ENCODE peak calls at places on chromosomes 2 and 18, in four cellular contexts. A, H, P and I are unnamed samples.

GRCh38 chr2:188444106-188444835 is 152.6 kb downstream of the GULP1 start:
- DNase-seq in A (no peak), H (peak; percentile 30), P (no peak), I (no peak)

GRCh38 chr2:72813841-72814240 is 12.0 kb downstream of the EXOC6B start:
- DNase-seq in A (no peak), H (peak; percentile 52), P (no peak), I (no peak)

GRCh38 chr2:11241804-11242203 is 86.5 kb downstream of the SLC66A3 start:
- DNase-seq in A (no peak), H (no peak), P (no peak), I (no peak)

GRCh38 chr2:19377717-19378116 is 19.3 kb upstream of the OSR1 start:
- DNase-seq in A (no peak), H (no peak), P (no peak), I (no peak)

GRCh38 chr2:231367178-231367577 is 28.3 kb upstream of the B3GNT7 start:
- DNase-seq in A (no peak), H (no peak), P (no peak), I (no peak)

GRCh38 chr2:73112026-73112912 is 479 bp downstream of the RAB11FIP5 start:
- DNase-seq in A (peak; percentile 79), H (peak; percentile 49), P (no peak), I (peak; percentile 12)

GRCh38 chr2:132752421-132753206 is 82.6 kb upstream of the LYPD1 start:
- DNase-seq in A (no peak), H (no peak), P (no peak), I (no peak)

GRCh38 chr18:23037646-23038045 is 97.6 kb upstream of the CABLES1 start:
- DNase-seq in A (no peak), H (no peak), P (no peak), I (no peak)

GRCh38 chr2:219277703-219278654 is 1.2 kb upstream of the DNAJB2 start:
- DNase-seq in A (peak; percentile 83), H (peak; percentile 80), P (no peak), I (peak; percentile 54)

GRCh38 chr2:86765308-86765695 is 25.4 kb downstream of the CD8A start:
- DNase-seq in A (no peak), H (no peak), P (no peak), I (no peak)

GRCh38 chr2:149192425-149192824 is 138.0 kb upstream of the LYPD6 start:
- DNase-seq in A (no peak), H (no peak), P (no peak), I (no peak)

GRCh38 chr18:57595347-57595746 is 8.8 kb upstream of the FECH start:
- DNase-seq in A (peak; percentile 63), H (no peak), P (no peak), I (no peak)

GRCh38 chr2:142104134-142104758 is 26.6 kb downstream of the LRP1B start:
- DNase-seq in A (no peak), H (no peak), P (no peak), I (no peak)

GRCh38 chr2:234583331-234583730 is 86.5 kb upstream of the ARL4C start:
- DNase-seq in A (no peak), H (no peak), P (no peak), I (no peak)

GRCh38 chr2:11995381-11995947 is 249.0 kb downstream of the LPIN1 start:
- DNase-seq in A (no peak), H (peak; percentile 47), P (no peak), I (no peak)

DNA sequence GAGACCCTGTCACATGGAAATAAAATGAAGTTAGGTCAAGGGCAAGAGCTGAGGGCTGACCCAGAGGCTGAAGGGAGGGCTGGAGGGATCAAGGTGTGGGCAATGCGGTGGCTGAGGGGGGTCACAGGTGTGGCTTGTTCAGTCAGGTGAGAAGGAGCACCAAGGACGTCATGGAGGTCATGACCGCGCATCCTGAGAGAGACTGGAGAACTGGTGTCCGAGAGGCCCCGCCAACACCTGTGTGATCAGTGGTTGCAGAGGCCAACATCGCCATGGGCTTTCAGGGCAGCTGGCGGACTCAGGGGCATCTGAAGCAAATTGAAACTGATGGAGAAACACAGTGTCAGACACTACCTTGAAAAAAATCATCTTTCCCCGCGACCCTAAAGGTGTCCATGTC is 13.0 kb downstream of the TOGARAM2 start:
- DNase-seq in A (no peak), H (no peak), P (no peak), I (no peak)
- H3K4me2 ChIP-seq in A (no peak overlapping the region), H (no peak overlapping the region), P (peak overlapping the region; percentile 13), I (no peak overlapping the region)

DNA sequence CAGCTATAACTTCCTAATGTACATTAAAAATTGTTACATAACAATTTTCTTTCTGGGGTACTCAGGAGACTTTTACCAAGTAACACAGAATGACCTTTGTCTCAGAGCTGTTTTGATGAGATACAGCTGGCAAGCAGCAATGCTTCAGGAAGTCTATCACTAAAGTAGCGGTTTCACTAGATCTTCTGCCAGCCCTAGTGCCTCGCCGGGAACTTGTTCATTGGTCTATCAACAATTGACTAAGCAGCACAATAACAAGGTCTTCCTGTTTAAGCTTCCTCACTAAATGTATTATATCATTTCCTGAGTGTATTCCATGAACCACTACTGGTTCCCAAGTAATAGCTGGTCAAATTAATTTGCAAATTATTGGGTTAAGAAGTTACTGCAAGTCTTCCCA is 69.2 kb downstream of the TRIP12 start:
- DNase-seq in A (no peak), H (peak; percentile 87), P (no peak), I (no peak)
- H3K36me3 ChIP-seq in A (no peaks in the 10 kb centered on the region), H (peaks cover 13% of the 10 kb centered on the region), P (no peaks in the 10 kb centered on the region), I (peaks cover 2% of the 10 kb centered on the region)

GRCh38 chr2:32858713-32859112 is 88.0 kb upstream of the LTBP1 start:
- DNase-seq in A (no peak), H (no peak), P (no peak), I (no peak)
- H3K4me2 ChIP-seq in A (no peak overlapping the region), H (no peak overlapping the region), P (no peak overlapping the region), I (no peak overlapping the region)

DNA sequence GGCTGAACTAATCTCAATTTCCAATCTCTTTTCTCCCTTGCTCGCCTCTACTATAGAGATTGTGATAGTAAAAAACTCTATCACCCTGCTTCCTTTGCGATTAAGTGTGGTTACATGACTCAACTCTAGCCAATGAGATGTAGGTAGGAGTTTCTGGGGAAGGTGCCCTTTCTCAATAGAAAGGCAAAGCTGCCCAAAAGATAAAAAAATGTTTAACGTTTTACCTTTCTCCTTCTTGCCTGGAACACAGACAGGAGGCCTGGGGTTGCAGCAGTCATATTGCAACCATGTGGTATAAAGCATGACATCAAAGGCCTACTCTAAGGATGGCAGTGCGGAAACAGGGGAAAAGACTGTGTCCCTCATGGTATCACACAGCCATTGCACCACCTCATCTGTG is 31.5 kb downstream of the TMEM37 start:
- DNase-seq in A (no peak), H (no peak), P (no peak), I (no peak)
- H3K36me3 ChIP-seq in A (no peaks in the 10 kb centered on the region), H (no peaks in the 10 kb centered on the region), P (no peaks in the 10 kb centered on the region), I (no peaks in the 10 kb centered on the region)

GRCh38 chr18:66724664-66725356 is 120.9 kb upstream of the CDH19 start:
- DNase-seq in A (no peak), H (no peak), P (no peak), I (no peak)
- H3K4me2 ChIP-seq in A (no peak overlapping the region), H (no peak overlapping the region), P (no peak overlapping the region), I (no peak overlapping the region)

GRCh38 chr18:79706658-79707057 is 27.1 kb downstream of the CTDP1 start:
- DNase-seq in A (no peak), H (no peak), P (no peak), I (no peak)

GRCh38 chr18:79707671-79708070 is 28.1 kb downstream of the CTDP1 start:
- DNase-seq in A (no peak), H (no peak), P (no peak), I (no peak)

GRCh38 chr18:79708412-79708811 is 28.8 kb downstream of the CTDP1 start:
- DNase-seq in A (no peak), H (no peak), P (no peak), I (no peak)

GRCh38 chr18:79706006-79706405 is 26.4 kb downstream of the CTDP1 start:
- DNase-seq in A (no peak), H (no peak), P (no peak), I (no peak)

GRCh38 chr18:79707239-79707638 is 27.6 kb downstream of the CTDP1 start:
- DNase-seq in A (no peak), H (no peak), P (no peak), I (no peak)
- H3K36me3 ChIP-seq in A (no peaks in the 10 kb centered on the region), H (peaks cover 55% of the 10 kb centered on the region), P (peaks cover 14% of the 10 kb centered on the region), I (peaks cover 4% of the 10 kb centered on the region)

GRCh38 chr2:150286730-150287362 is 200.6 kb downstream of the RND3 start:
- DNase-seq in A (no peak), H (peak; percentile 33), P (no peak), I (no peak)
- H3K4me2 ChIP-seq in A (no peak overlapping the region), H (no peak overlapping the region), P (peak overlapping the region; percentile 18), I (no peak overlapping the region)

GRCh38 chr2:178993788-178994187 is 56.1 kb downstream of the CCDC141 start:
- DNase-seq in A (no peak), H (no peak), P (no peak), I (no peak)
- H3K36me3 ChIP-seq in A (no peaks in the 10 kb centered on the region), H (no peaks in the 10 kb centered on the region), P (no peaks in the 10 kb centered on the region), I (no peaks in the 10 kb centered on the region)

GRCh38 chr2:61759718-61760117 is 94.1 kb downstream of the FAM161A start:
- DNase-seq in A (no peak), H (peak; percentile 88), P (no peak), I (no peak)

GRCh38 chr2:61763605-61764034 is 90.2 kb downstream of the FAM161A start:
- DNase-seq in A (peak; percentile 82), H (peak; percentile 89), P (no peak), I (peak; percentile 85)

GRCh38 chr2:61758159-61758558 is 95.7 kb downstream of the FAM161A start:
- DNase-seq in A (no peak), H (no peak), P (no peak), I (no peak)

GRCh38 chr2:61762292-61762691 is 91.6 kb downstream of the FAM161A start:
- DNase-seq in A (no peak), H (no peak), P (no peak), I (no peak)

DNA sequence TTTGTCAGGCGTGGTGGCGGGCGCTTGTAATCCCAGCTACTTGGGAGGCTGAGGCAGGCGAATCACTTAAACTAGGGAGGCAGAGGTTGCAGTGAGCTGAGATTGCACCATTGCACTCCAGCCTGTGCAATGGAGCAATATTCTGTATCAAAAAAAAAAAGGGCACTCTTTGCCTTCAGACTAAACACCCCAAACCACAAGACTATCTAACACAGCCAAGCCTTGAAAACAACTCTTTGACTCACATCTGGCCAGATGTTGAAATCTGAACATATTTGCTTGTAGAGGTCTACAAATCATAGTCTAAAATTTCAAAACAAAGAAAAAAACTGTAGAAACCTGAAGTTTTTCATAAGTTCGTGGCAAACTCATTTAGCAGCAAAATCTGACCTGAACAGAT is 94.9 kb downstream of the FAM161A start:
- DNase-seq in A (no peak), H (peak; percentile 97), P (no peak), I (no peak)
- H3K4me2 ChIP-seq in A (no peak overlapping the region), H (peak overlapping the region; percentile 38), P (peak overlapping the region; percentile 4), I (peak overlapping the region; percentile 52)